ENCODE peak calls at places on chromosomes 6 and 20, in nine cellular contexts. V, P, E, Y, X, K, W, O and F are unnamed samples.

GRCh38 chr6:138692978-138693909 is 80.3 kb upstream of the CCDC28A start:
- DNase-seq in V (peak), P (peak), E (peak), Y (peak), X (peak), K (peak), W (peak), O (peak), F (peak)

GRCh38 chr6:43733471-43734293 is 36.3 kb upstream of the VEGFA start:
- DNase-seq in V (no peak), P (no peak), E (no peak), Y (no peak), X (peak), K (no peak), W (no peak), O (no peak), F (no peak)

GRCh38 chr6:36368421-36368820 is 19.0 kb downstream of the ETV7 start:
- DNase-seq in V (no peak), P (no peak), E (no peak), Y (no peak), X (no peak), K (no peak), W (no peak), O (no peak), F (no peak)

GRCh38 chr6:107488875-107489635 is 862 bp upstream of the SOBP start:
- DNase-seq in V (peak), P (peak), E (peak), Y (peak), X (peak), K (peak), W (peak), O (peak), F (peak)

GRCh38 chr6:85078071-85078470 is 313.7 kb upstream of the TBX18 start:
- DNase-seq in V (no peak), P (peak), E (no peak), Y (no peak), X (no peak), K (peak), W (no peak), O (no peak), F (no peak)

GRCh38 chr6:9623985-9624384 is 790.9 kb downstream of the TFAP2A start:
- DNase-seq in V (no peak), P (peak), E (no peak), Y (no peak), X (no peak), K (no peak), W (no peak), O (no peak), F (no peak)

GRCh38 chr6:143331362-143331761 is 119.1 kb downstream of the ADAT2 start:
- DNase-seq in V (no peak), P (no peak), E (no peak), Y (no peak), X (no peak), K (no peak), W (no peak), O (no peak), F (no peak)

GRCh38 chr6:75204222-75204958 is 1.5 kb downstream of the COL12A1 start:
- DNase-seq in V (peak), P (peak), E (no peak), Y (peak), X (peak), K (peak), W (peak), O (peak), F (no peak)

GRCh38 chr6:30006170-30007131 is 54.6 kb upstream of the POLR1H start:
- DNase-seq in V (no peak), P (no peak), E (peak), Y (peak), X (peak), K (no peak), W (peak), O (peak), F (peak)

GRCh38 chr20:3276400-3277015 is 37.5 kb upstream of the SLC4A11 start:
- DNase-seq in V (no peak), P (peak), E (no peak), Y (no peak), X (no peak), K (peak), W (no peak), O (no peak), F (no peak)

GRCh38 chr6:3119040-3119723 is 671 bp downstream of the BPHL start:
- DNase-seq in V (no peak), P (no peak), E (no peak), Y (no peak), X (no peak), K (peak), W (no peak), O (no peak), F (no peak)

GRCh38 chr20:19129976-19130612 is 82.3 kb upstream of the SLC24A3 start:
- DNase-seq in V (no peak), P (no peak), E (no peak), Y (no peak), X (no peak), K (no peak), W (no peak), O (no peak), F (no peak)

GRCh38 chr6:152096863-152097496 is 289.5 kb downstream of the ESR1 start:
- DNase-seq in V (no peak), P (peak), E (no peak), Y (no peak), X (no peak), K (no peak), W (no peak), O (no peak), F (no peak)

GRCh38 chr20:46468508-46468907 is 44.9 kb downstream of the ZNF334 start:
- DNase-seq in V (peak), P (no peak), E (no peak), Y (no peak), X (no peak), K (no peak), W (no peak), O (no peak), F (no peak)

GRCh38 chr20:19968488-19969073 is 48.6 kb upstream of the NAA20 start:
- DNase-seq in V (no peak), P (no peak), E (no peak), Y (peak), X (no peak), K (no peak), W (no peak), O (no peak), F (no peak)

GRCh38 chr20:44967207-44967807 is 995 bp downstream of the STK4 start:
- DNase-seq in V (no peak), P (peak), E (no peak), Y (no peak), X (no peak), K (peak), W (no peak), O (no peak), F (no peak)

GRCh38 chr6:19052219-19052618 is 665.1 kb downstream of the RNF144B start:
- DNase-seq in V (no peak), P (no peak), E (no peak), Y (no peak), X (no peak), K (no peak), W (no peak), O (no peak), F (no peak)

GRCh38 chr20:59972037-59972801 is 14.0 kb downstream of the CDH26 start:
- DNase-seq in V (no peak), P (no peak), E (no peak), Y (no peak), X (no peak), K (no peak), W (no peak), O (no peak), F (no peak)

GRCh38 chr6:28648035-28648877 is 122.6 kb downstream of the GPX5 start:
- DNase-seq in V (peak), P (peak), E (no peak), Y (peak), X (no peak), K (peak), W (peak), O (no peak), F (no peak)

GRCh38 chr20:64103871-64104666 is 3.3 kb downstream of the NPBWR2 start:
- DNase-seq in V (no peak), P (no peak), E (no peak), Y (no peak), X (peak), K (no peak), W (peak), O (no peak), F (no peak)

GRCh38 chr6:107667790-107668189 is 156.3 kb downstream of the SCML4 start:
- DNase-seq in V (no peak), P (no peak), E (no peak), Y (no peak), X (no peak), K (no peak), W (no peak), O (no peak), F (no peak)

GRCh38 chr20:45835230-45836224 is 1.9 kb downstream of the SNX21 start:
- DNase-seq in V (peak), P (no peak), E (no peak), Y (no peak), X (peak), K (no peak), W (no peak), O (no peak), F (no peak)

GRCh38 chr20:1663917-1664316 is 6.3 kb upstream of the SIRPG start:
- DNase-seq in V (no peak), P (no peak), E (no peak), Y (no peak), X (no peak), K (no peak), W (no peak), O (no peak), F (no peak)

GRCh38 chr6:10441004-10441654 is 26.3 kb upstream of the TFAP2A start:
- DNase-seq in V (no peak), P (no peak), E (no peak), Y (no peak), X (no peak), K (peak), W (no peak), O (no peak), F (no peak)

GRCh38 chr6:34929241-34929978 is 40.4 kb downstream of the ANKS1A start:
- DNase-seq in V (no peak), P (no peak), E (no peak), Y (no peak), X (no peak), K (no peak), W (no peak), O (no peak), F (no peak)

GRCh38 chr6:29507319-29507718 is 19.6 kb upstream of the MAS1L start:
- DNase-seq in V (no peak), P (no peak), E (peak), Y (no peak), X (no peak), K (no peak), W (peak), O (no peak), F (no peak)

GRCh38 chr6:34484899-34485298 is 19.0 kb downstream of the PACSIN1 start:
- DNase-seq in V (peak), P (no peak), E (no peak), Y (no peak), X (peak), K (no peak), W (no peak), O (no peak), F (peak)

GRCh38 chr20:50959543-50960126 is 1.0 kb downstream of the MOCS3 start:
- DNase-seq in V (no peak), P (no peak), E (no peak), Y (no peak), X (peak), K (no peak), W (no peak), O (no peak), F (no peak)

GRCh38 chr20:50957798-50958732 is at the start of gene DPM1:
- DNase-seq in V (peak), P (no peak), E (peak), Y (peak), X (peak), K (peak), W (peak), O (peak), F (peak)

GRCh38 chr20:50953821-50954220 is 4.5 kb downstream of the DPM1 start:
- DNase-seq in V (no peak), P (no peak), E (no peak), Y (no peak), X (no peak), K (no peak), W (no peak), O (no peak), F (no peak)

GRCh38 chr20:50958733-50959542 is at the start of gene MOCS3:
- DNase-seq in V (peak), P (peak), E (peak), Y (peak), X (peak), K (peak), W (peak), O (peak), F (peak)

GRCh38 chr20:50957276-50957675 is 1.1 kb downstream of the DPM1 start:
- DNase-seq in V (no peak), P (peak), E (no peak), Y (no peak), X (no peak), K (no peak), W (no peak), O (no peak), F (no peak)
- TF ChIP-seq POLR2AphosphoS5 in V (no peak), P (no peak), E (no peak), Y (no peak), X (no peak), K (no peak), W (no peak), O (no peak), F (no peak)

GRCh38 chr6:160768101-160768500 is 66.1 kb downstream of the PLG start:
- DNase-seq in V (no peak), P (no peak), E (peak), Y (no peak), X (no peak), K (no peak), W (no peak), O (no peak), F (no peak)

GRCh38 chr6:160767647-160768019 is 65.6 kb downstream of the PLG start:
- DNase-seq in V (no peak), P (no peak), E (no peak), Y (no peak), X (no peak), K (no peak), W (no peak), O (no peak), F (no peak)

GRCh38 chr6:160765412-160765811 is 63.4 kb downstream of the PLG start:
- DNase-seq in V (no peak), P (no peak), E (no peak), Y (no peak), X (no peak), K (no peak), W (no peak), O (no peak), F (no peak)

GRCh38 chr6:160766657-160767018 is 64.6 kb downstream of the PLG start:
- DNase-seq in V (no peak), P (no peak), E (no peak), Y (no peak), X (no peak), K (no peak), W (no peak), O (no peak), F (no peak)

GRCh38 chr6:160767019-160767646 is 65.1 kb downstream of the PLG start:
- DNase-seq in V (peak), P (peak), E (peak), Y (peak), X (peak), K (peak), W (peak), O (peak), F (peak)
- TF ChIP-seq POLR2AphosphoS5 in V (no peak), P (no peak), E (peak), Y (no peak), X (no peak), K (no peak), W (no peak), O (no peak), F (no peak)

DNA sequence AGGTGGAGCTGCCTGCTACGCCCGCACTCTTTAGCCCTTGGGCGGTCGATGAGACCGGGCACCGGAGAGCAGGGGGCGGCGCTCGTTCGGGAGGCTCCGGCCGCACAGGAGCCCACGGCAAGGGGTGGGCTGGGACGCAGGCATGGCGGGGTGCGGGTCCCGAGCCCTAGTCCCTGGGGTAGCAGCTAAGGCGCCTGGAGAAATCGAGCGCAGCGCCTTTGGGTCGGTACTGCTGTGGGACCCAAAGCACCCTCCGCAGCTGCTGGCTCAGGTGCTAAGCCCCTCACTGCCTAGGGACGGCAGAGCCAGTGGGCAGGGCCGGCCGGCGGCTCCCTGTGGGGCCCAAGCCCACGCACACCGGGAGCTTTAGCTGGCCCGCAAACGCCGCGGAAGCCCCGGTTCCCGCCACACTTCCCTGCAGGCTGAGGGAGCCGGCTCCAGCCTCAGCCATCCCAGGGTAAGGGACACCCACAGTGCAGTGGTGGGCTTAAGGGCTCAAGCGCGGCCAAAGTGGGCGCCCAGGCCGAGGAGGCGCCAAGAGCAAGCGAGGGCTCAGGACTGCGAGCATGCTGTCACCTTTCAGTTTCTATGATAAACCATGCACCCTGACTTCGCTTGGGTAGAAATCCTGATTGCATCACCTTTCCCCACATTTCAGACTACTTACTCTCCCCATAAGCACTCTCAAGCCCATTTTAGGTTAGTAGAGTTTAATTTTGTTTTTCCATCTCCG is 52.0 kb downstream of the MYLIP start:
- DNase-seq in V (no peak), P (no peak), E (peak), Y (no peak), X (peak), K (no peak), W (no peak), O (no peak), F (no peak)
- TF ChIP-seq POLR2AphosphoS5 in V (no peak), P (no peak), E (no peak), Y (no peak), X (no peak), K (no peak), W (no peak), O (no peak), F (no peak)

DNA sequence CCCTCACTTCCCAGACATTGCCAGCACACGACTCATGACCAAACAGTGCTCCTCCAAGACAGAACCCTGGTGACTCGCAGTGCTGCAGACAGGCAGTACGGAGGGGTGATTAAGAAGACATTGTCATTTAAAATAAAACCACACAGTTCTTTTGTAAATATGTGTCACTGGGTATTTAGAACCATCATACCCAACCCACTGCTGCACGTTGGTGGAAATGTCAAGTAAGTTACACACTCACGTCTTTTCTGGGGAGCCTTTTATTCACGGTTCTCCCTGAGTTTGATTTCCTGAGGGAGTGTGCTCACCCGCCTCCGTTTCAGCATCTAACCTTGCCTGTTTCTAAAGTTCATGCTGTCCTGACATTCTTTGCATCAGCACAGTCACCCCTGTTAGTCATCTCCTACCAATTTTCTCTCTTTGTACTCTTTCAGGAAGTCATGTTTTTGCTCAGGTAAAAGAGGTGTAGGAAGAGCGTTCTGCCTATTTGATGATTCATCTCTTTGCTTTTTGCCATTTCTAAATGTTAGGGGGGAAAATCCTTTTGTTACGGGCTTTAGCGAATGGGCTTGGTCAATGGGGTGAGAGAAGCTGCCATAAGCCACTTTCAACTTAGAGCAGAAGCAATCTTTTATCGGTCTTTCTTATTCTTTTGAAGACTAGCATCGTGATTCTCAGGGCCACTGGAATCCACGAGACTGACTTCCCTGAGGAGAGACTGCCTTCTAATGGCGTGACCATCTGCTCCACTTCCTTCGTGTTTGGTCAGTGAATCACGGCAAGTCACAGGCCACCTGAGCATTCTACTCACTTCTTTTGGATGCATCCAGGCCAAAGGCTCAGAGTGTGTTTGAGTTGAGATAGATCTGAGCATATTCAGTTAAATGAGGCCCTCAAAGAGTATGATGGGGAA is 512.8 kb upstream of the JARID2 start:
- DNase-seq in V (no peak), P (no peak), E (no peak), Y (no peak), X (no peak), K (peak), W (no peak), O (no peak), F (no peak)
- TF ChIP-seq POLR2AphosphoS5 in V (no peak), P (no peak), E (no peak), Y (no peak), X (no peak), K (no peak), W (no peak), O (no peak), F (no peak)

DNA sequence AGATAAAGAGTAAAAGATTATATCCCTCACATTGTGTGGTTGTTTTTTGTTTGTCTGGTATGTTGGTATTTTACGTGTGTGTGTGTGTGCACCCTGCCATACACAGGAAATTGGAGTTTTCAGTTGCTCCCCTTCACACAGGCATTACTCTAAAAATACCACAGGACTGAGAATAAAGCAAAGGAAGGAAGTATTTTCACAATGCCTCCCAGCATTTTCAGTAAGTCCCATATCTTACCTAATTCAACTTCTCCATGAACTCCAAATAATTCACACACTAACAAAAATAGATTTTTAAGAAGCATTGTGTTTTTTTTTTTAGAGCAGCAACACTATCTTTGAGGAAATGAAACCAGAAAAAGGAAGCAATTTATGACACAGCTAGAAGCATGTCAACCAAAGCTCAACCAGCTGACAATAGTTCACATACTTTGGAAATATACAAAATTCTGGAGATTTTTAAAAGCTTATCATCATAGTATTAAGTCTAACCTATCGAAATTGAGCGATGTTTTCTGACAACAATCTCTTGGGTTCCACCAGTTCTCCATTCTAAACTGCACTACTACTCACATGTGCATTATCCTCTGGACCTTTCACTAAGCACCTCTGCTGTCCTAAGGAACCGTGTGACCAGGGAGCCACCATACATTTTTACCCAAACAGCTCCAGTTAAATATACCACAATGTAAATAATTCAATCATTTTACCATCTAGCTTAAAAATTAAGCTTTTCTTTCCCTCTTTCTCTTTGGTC is 2.1 kb downstream of the UBE2J1 start:
- DNase-seq in V (no peak), P (peak), E (no peak), Y (no peak), X (no peak), K (no peak), W (no peak), O (no peak), F (no peak)
- TF ChIP-seq POLR2AphosphoS5 in V (no peak), P (no peak), E (no peak), Y (no peak), X (no peak), K (no peak), W (no peak), O (no peak), F (no peak)